ENCODE peak calls at places on chromosomes 5 and 9, in seven cellular contexts. I, A, S, M, Z, F and N are unnamed samples.

GRCh38 chr9:115411993-115412452 is 294.1 kb upstream of the TNC start:
- DNase-seq in A (no peak), I (no peak), S (no peak), M (no peak), F (no peak), Z (no peak), N (no peak)

GRCh38 chr5:76601470-76601869 is 21.7 kb downstream of the F2RL2 start:
- DNase-seq in S (no peak), A (no peak), Z (no peak), I (peak; percentile 46), M (no peak), F (no peak), N (no peak)

GRCh38 chr9:38671372-38671731 is 48.6 kb downstream of the FAM240B start:
- DNase-seq in Z (no peak), A (no peak), F (no peak), I (no peak), M (no peak), S (no peak), N (no peak)

GRCh38 chr9:38694676-38695075 is 25.3 kb downstream of the FAM240B start:
- DNase-seq in S (no peak), F (no peak), I (no peak), M (no peak), A (no peak), Z (no peak), N (no peak)

GRCh38 chr9:93679536-93680444 is 103.4 kb downstream of the PHF2 start:
- DNase-seq in Z (peak; percentile 45), M (peak; percentile 8), I (no peak), F (peak; percentile 19), A (peak; percentile 10), S (peak; percentile 20), N (no peak)

GRCh38 chr5:41891066-41891707 is 13.0 kb upstream of the RIMOC1 start:
- DNase-seq in Z (no peak), F (no peak), A (no peak), M (no peak), I (no peak), S (no peak), N (no peak)

GRCh38 chr9:131485728-131486381 is 16.9 kb upstream of the POMT1 start:
- DNase-seq in M (no peak), I (peak; percentile 23), A (no peak), Z (no peak), S (peak; percentile 18), F (no peak), N (no peak)

GRCh38 chr5:39022151-39022550 is 52.0 kb downstream of the RICTOR start:
- DNase-seq in A (no peak), S (no peak), Z (no peak), I (no peak), F (no peak), M (no peak), N (no peak)

GRCh38 chr5:115295775-115296129 is 702 bp downstream of the CCDC112 start:
- DNase-seq in M (no peak), A (no peak), I (no peak), Z (no peak), F (no peak), S (no peak), N (no peak)

GRCh38 chr5:136655429-136655828 is 290.1 kb upstream of the TRPC7 start:
- DNase-seq in M (no peak), I (no peak), Z (no peak), F (no peak), A (no peak), S (no peak), N (no peak)

GRCh38 chr5:3590967-3591900 is 4.4 kb upstream of the IRX1 start:
- DNase-seq in F (no peak), S (no peak), Z (peak; percentile 66), M (peak; percentile 26), A (no peak), I (no peak), N (no peak)

GRCh38 chr9:124450241-124450924 is at the start of gene ADGRD2:
- DNase-seq in M (peak; percentile 89), Z (no peak), S (no peak), A (no peak), I (no peak), F (no peak), N (no peak)

GRCh38 chr9:88835038-88835466 is 156.2 kb upstream of the S1PR3 start:
- DNase-seq in S (no peak), Z (no peak), I (peak; percentile 67), F (no peak), A (no peak), M (no peak), N (no peak)

GRCh38 chr5:150596313-150596712 is 44.1 kb upstream of the SYNPO start:
- DNase-seq in I (no peak), A (no peak), S (no peak), M (no peak), F (no peak), Z (no peak), N (no peak)

GRCh38 chr9:138010274-138010800 is 132.8 kb downstream of the CACNA1B start:
- DNase-seq in I (no peak), S (no peak), A (no peak), F (no peak), Z (no peak), M (no peak), N (no peak)

GRCh38 chr9:17219261-17219660 is 84.4 kb downstream of the CNTLN start:
- DNase-seq in A (no peak), Z (no peak), S (no peak), M (no peak), F (no peak), I (no peak), N (no peak)

GRCh38 chr5:43354774-43355173 is 41.6 kb upstream of the HMGCS1 start:
- DNase-seq in I (peak; percentile 6), Z (no peak), S (no peak), A (no peak), F (no peak), M (no peak), N (no peak)

GRCh38 chr9:129964901-129965734 is 77.9 kb downstream of the FNBP1 start:
- DNase-seq in S (no peak), A (no peak), Z (no peak), I (no peak), F (no peak), M (no peak), N (no peak)

GRCh38 chr5:57163553-57164006 is 10.3 kb upstream of the GPBP1 start:
- DNase-seq in Z (no peak), M (no peak), I (no peak), A (no peak), S (no peak), F (no peak), N (no peak)

GRCh38 chr9:117549444-117549843 is 134.6 kb upstream of the ASTN2 start:
- DNase-seq in Z (no peak), M (peak; percentile 16), F (no peak), A (no peak), I (no peak), S (no peak), N (no peak)

GRCh38 chr5:178331491-178331981 is 98.9 kb upstream of the PHYKPL start:
- DNase-seq in M (no peak), Z (peak; percentile 86), A (peak; percentile 73), S (peak; percentile 71), I (no peak), F (no peak), N (no peak)

GRCh38 chr5:160287378-160288051 is 24.8 kb downstream of the CCNJL start:
- DNase-seq in Z (peak; percentile 88), I (peak; percentile 65), F (peak; percentile 85), S (peak; percentile 90), M (peak; percentile 86), A (peak; percentile 82), N (peak; percentile 60)

GRCh38 chr5:71537681-71538080 is 49.5 kb upstream of the MCCC2 start:
- DNase-seq in A (no peak), Z (no peak), F (no peak), I (no peak), S (no peak), M (no peak), N (no peak)

GRCh38 chr9:98742325-98743280 is 33.9 kb upstream of the GABBR2 start:
- DNase-seq in S (no peak), A (no peak), Z (no peak), M (no peak), I (peak; percentile 27), F (no peak), N (no peak)

GRCh38 chr5:142904421-142904820 is 134.2 kb downstream of the ARHGAP26 start:
- DNase-seq in A (no peak), S (no peak), M (no peak), I (peak; percentile 84), F (no peak), Z (no peak), N (no peak)

GRCh38 chr9:109789582-109790360 is 9.8 kb downstream of the PALM2AKAP2 start:
- DNase-seq in A (no peak), S (no peak), F (no peak), M (no peak), I (no peak), Z (no peak), N (no peak)

GRCh38 chr5:126462239-126463014 is 39.2 kb downstream of the GRAMD2B start:
- DNase-seq in Z (no peak), F (no peak), A (no peak), I (peak; percentile 51), S (no peak), M (no peak), N (no peak)

GRCh38 chr9:135000647-135001245 is 83.0 kb upstream of the FCN1 start:
- DNase-seq in Z (no peak), F (no peak), S (no peak), I (no peak), M (no peak), A (no peak), N (no peak)

GRCh38 chr9:99011161-99011709 is 67.5 kb downstream of the COL15A1 start:
- DNase-seq in F (no peak), Z (no peak), A (no peak), S (no peak), I (no peak), M (no peak), N (no peak)

GRCh38 chr5:90932052-90932699 is 373.6 kb downstream of the ADGRV1 start:
- DNase-seq in F (no peak), A (no peak), M (peak; percentile 40), I (peak; percentile 56), Z (no peak), S (no peak), N (no peak)
- TF ChIP-seq CTCF in F (peak; percentile 66), A (peak; percentile 85), M (peak; percentile 73), I (peak; percentile 73), Z (peak; percentile 70), S (peak; percentile 75), N (peak; percentile 78)

GRCh38 chr9:105958587-105958986 is 264.2 kb downstream of the TMEM38B start:
- DNase-seq in I (no peak), S (no peak), M (no peak), Z (no peak), A (no peak), F (no peak), N (no peak)
- TF ChIP-seq CTCF in I (no peak), S (no peak), M (no peak), Z (no peak), A (peak; percentile 35), F (no peak), N (no peak)

DNA sequence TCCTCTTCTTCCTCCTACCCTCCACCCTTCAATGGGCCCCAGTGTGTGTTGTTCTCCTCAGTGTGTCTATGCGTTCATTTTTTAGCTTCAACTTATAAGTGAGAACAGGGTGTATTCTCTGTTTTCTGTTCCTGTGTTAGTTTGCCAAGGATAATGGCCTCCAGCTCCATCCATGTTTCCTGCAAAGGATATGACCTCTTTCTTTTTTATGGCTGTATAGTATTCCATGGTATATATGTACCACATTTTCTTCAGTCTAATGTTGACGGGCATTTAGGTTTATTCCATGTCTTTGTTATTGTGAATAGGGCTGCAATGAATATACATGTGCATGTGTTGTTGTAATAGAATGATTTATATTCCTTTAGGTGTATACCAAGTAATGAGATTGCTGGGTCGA is 634.9 kb upstream of the SEMA6A start:
- DNase-seq in I (no peak), Z (no peak), S (no peak), F (no peak), A (no peak), M (no peak), N (no peak)
- TF ChIP-seq CTCF in I (no peak), Z (no peak), S (no peak), F (no peak), A (no peak), M (no peak), N (no peak)

GRCh38 chr5:125032286-125032685 is 285.8 kb upstream of the ZNF608 start:
- DNase-seq in I (no peak), S (no peak), M (no peak), Z (no peak), A (no peak), F (no peak), N (no peak)
- TF ChIP-seq CTCF in I (no peak), S (no peak), M (no peak), Z (no peak), A (no peak), F (no peak), N (no peak)